ENCODE peak calls at places on chromosomes 16 and 17, in seven cellular contexts. P is stomach, T is uterus, M is fibroblast of lung, Y is keratinocyte, V is HL-60, S is neural progenitor cell. A is an unnamed sample.

GRCh38 chr16:50830698-50831097 is 88.8 kb downstream of the CYLD start:
- DNase-seq in Y (no peak), S (no peak), P (no peak), T (no peak), V (no peak), M (no peak), A (peak)

GRCh38 chr17:58176200-58176599 is 9.4 kb downstream of the OR4D2 start:
- DNase-seq in S (peak), P (no peak), Y (no peak), V (no peak), M (peak), T (no peak), A (no peak)

GRCh38 chr16:68496689-68497088 is 42.4 kb upstream of the ZFP90 start:
- DNase-seq in S (no peak), T (no peak), Y (no peak), V (no peak), P (no peak), M (no peak), A (no peak)

GRCh38 chr17:45332989-45333701 is 16.3 kb upstream of the MAP3K14 start:
- DNase-seq in M (no peak), V (peak), S (no peak), T (no peak), P (no peak), Y (no peak), A (peak)

GRCh38 chr17:80365001-80365965 is 49.7 kb upstream of the ENDOV start:
- DNase-seq in T (no peak), P (no peak), Y (no peak), S (no peak), V (no peak), M (no peak), A (no peak)

GRCh38 chr16:56075732-56076131 is 115.6 kb upstream of the GNAO1 start:
- DNase-seq in P (no peak), V (no peak), T (no peak), S (no peak), M (no peak), Y (no peak), A (no peak)

GRCh38 chr17:1532836-1533602 is 16.6 kb upstream of the INPP5K start:
- DNase-seq in Y (no peak), S (peak), T (no peak), V (no peak), M (peak), P (no peak), A (no peak)

GRCh38 chr16:71423865-71424264 is 18.0 kb downstream of the TLE7 start:
- DNase-seq in T (no peak), V (no peak), Y (no peak), S (no peak), P (no peak), M (no peak), A (no peak)

GRCh38 chr17:17855976-17856375 is 19.2 kb upstream of the SREBF1 start:
- DNase-seq in Y (no peak), V (no peak), M (no peak), S (no peak), T (no peak), P (no peak), A (no peak)

GRCh38 chr17:52134641-52135040 is 23.9 kb downstream of the CA10 start:
- DNase-seq in V (no peak), M (no peak), T (no peak), P (no peak), Y (no peak), S (no peak), A (no peak)

GRCh38 chr17:7258731-7259554 is 3.3 kb downstream of the CLDN7 start:
- DNase-seq in P (no peak), Y (no peak), T (no peak), S (no peak), V (no peak), M (peak), A (no peak)

GRCh38 chr16:17331071-17331521 is 139.7 kb downstream of the XYLT1 start:
- DNase-seq in P (no peak), V (no peak), T (peak), S (no peak), Y (no peak), M (peak), A (peak)

GRCh38 chr16:59188029-59188428 is 453.9 kb upstream of the GOT2 start:
- DNase-seq in Y (no peak), M (no peak), S (no peak), P (no peak), T (no peak), V (no peak), A (no peak)

GRCh38 chr16:85029413-85029794 is 1.8 kb downstream of the KIAA0513 start:
- DNase-seq in P (no peak), T (peak), V (no peak), Y (no peak), S (no peak), M (peak), A (no peak)

GRCh38 chr16:46748775-46749705 is 896 bp upstream of the MYLK3 start:
- DNase-seq in P (no peak), V (no peak), S (no peak), T (no peak), M (no peak), Y (no peak), A (peak)

GRCh38 chr17:66739553-66739952 is 95.4 kb upstream of the CACNG5 start:
- DNase-seq in Y (no peak), S (no peak), V (no peak), T (no peak), M (no peak), P (no peak), A (no peak)

GRCh38 chr16:11586856-11587642 is at the start of gene LITAF:
- DNase-seq in V (no peak), T (peak), Y (no peak), S (peak), P (peak), M (peak), A (peak)

GRCh38 chr17:68963958-68964357 is 8.8 kb upstream of the ABCA8 start:
- DNase-seq in S (no peak), V (no peak), M (no peak), P (no peak), T (no peak), Y (no peak), A (no peak)

DNA sequence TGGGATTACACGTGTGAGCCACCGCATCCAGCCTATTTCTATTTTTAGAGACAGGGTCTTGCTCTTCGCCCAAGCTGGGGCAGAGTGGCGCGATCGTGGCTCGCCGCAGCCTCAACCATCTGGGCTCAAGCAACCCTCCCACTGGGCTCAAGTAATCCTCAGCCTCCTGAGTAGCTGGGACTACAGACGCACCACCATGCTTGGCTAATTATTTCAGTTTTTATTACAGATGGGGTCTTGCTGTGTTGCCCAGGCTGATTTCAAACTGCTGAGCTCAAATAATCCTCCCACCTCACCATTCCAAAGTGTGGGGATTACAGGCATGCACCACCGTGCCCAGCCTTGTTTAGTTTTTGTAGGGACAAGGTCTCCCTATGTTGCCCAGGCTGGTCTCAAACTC is 53.8 kb downstream of the CCDC57 start:
- DNase-seq in M (no peak), Y (no peak), V (no peak), S (no peak), T (no peak), P (no peak), A (no peak)
- H3K4me3 ChIP-seq in M (no peak), Y (no peak), V (no peak), S (no peak), T (no peak), P (no peak), A (no peak)

GRCh38 chr16:23952128-23953041 is 116.6 kb downstream of the PRKCB start:
- DNase-seq in S (peak), M (no peak), T (no peak), P (no peak), V (peak), Y (no peak), A (peak)
- H3K27ac ChIP-seq in S (peak), M (no peak), T (no peak), P (no peak), V (peak), Y (no peak), A (no peak)

GRCh38 chr17:77035526-77035925 is 105.2 kb upstream of the SEC14L1 start:
- DNase-seq in M (no peak), V (no peak), P (no peak), T (no peak), Y (no peak), S (no peak), A (no peak)

GRCh38 chr17:77037943-77038342 is 102.8 kb upstream of the SEC14L1 start:
- DNase-seq in Y (no peak), S (no peak), M (no peak), P (no peak), V (no peak), T (no peak), A (no peak)

GRCh38 chr17:77034677-77035424 is 105.9 kb upstream of the SEC14L1 start:
- DNase-seq in P (no peak), M (no peak), T (no peak), S (no peak), Y (no peak), V (no peak), A (no peak)

GRCh38 chr17:77036136-77036840 is 104.5 kb upstream of the SEC14L1 start:
- DNase-seq in P (no peak), Y (no peak), T (no peak), S (no peak), M (no peak), V (no peak), A (no peak)

GRCh38 chr17:77036841-77037381 is 103.9 kb upstream of the SEC14L1 start:
- DNase-seq in T (no peak), V (no peak), Y (no peak), P (peak), M (no peak), S (no peak), A (no peak)
- TF ChIP-seq CTCF in T (no peak), V (no peak), Y (peak), P (no peak), M (no peak), S (no peak), A (no peak)

DNA sequence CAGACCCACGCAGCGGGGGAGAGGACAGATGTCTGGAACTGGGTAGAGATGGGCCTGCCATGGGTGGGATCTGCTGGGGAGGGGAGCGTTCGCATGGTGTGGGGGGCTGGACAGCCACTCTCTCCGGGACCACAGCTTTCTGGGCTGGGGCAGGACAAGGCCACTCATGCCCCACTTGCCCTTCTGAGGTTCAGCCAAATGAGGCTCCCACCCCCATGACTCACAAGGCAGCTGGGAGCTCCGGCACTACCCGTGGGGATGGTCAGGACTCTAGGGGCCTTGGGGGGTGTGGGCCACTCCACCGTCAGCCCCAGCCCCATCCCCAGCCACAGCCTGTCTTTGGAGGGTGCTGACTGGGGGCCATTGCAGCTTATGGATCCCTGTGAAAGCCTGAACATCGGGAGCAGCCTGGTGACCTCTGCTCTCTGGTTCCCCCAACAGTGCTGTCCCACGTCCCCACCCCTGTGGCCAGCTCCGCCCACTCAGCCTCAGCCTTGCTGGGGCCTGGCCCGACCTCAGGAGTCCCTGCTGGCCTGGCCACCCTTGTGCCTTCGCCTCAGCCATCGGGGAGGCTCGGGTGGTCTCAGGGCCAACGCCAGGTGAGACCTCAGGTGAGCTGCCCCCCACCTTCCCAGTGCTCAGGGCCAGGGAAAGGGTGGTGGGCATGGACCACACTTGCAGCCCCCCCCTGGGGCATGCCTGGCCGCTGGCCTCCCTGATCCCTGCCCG is 4.7 kb upstream of the CDH15 start:
- DNase-seq in P (no peak), Y (no peak), M (no peak), T (no peak), S (no peak), V (no peak), A (no peak)
- H3K4me3 ChIP-seq in P (no peak), Y (no peak), M (no peak), T (no peak), S (no peak), V (no peak), A (peak)

GRCh38 chr16:49581630-49582298 is 208.2 kb downstream of the C16orf78 start:
- DNase-seq in S (no peak), V (no peak), M (no peak), P (no peak), T (no peak), Y (no peak), A (no peak)

GRCh38 chr16:49576941-49577340 is 203.3 kb downstream of the C16orf78 start:
- DNase-seq in M (no peak), V (no peak), P (no peak), S (no peak), T (no peak), Y (no peak), A (no peak)

GRCh38 chr16:49585143-49585542 is 211.5 kb downstream of the C16orf78 start:
- DNase-seq in T (no peak), M (no peak), Y (no peak), S (no peak), V (no peak), P (no peak), A (no peak)

GRCh38 chr16:49578435-49579024 is 204.9 kb downstream of the C16orf78 start:
- DNase-seq in Y (no peak), T (no peak), S (no peak), V (no peak), M (no peak), P (no peak), A (no peak)

GRCh38 chr16:49580751-49581303 is 207.2 kb downstream of the C16orf78 start:
- DNase-seq in P (no peak), V (no peak), T (no peak), S (no peak), Y (no peak), M (no peak), A (no peak)
- H3K27ac ChIP-seq in P (no peak), V (no peak), T (no peak), S (no peak), Y (no peak), M (no peak), A (peak)

DNA sequence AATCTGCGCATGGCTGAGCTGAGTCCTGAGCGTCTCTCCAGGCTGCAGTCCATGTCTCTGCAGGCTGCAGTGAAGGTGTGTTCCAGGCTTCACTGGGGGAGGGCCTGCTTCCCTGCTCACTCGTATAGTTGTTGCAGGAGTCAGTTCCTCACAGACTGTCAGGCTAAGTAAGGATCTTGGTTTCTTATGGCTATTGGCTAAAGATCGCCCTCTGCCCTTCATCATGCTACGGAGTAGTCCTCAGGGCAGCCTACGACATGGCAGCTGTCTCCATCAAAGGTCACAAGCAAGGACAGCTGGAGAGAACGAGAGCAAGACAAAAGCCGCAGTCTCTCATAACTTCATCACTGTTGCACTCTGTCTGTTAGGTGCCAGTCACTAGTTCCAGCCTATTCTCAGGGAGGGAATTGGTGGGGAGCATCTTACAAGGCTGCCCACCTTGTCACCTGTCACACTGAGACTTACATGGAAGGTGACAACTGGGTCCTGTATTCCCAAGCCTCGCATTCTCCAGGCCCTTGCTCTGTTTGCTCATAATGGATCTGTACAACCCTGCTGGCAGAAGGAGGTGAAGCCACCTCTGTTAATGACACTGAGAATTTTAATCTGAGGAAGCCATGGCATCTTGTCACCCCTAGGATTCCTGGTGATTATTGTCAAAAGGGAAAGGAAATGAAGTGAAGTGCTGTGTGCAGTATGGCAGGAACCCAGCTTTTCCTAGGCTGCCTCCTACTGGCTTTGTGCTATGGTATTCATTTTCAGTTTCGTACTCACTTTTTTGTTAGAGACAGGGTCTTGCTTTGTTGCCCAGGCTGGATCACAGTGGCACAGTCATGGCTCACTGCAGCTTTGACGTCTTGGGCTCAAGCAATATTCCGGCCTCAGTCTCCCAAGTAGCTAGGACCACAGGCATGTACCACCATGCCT is 43.4 kb downstream of the MFSD11 start:
- DNase-seq in M (no peak), S (no peak), P (no peak), Y (no peak), V (no peak), T (no peak), A (no peak)
- TF ChIP-seq CTCF in M (no peak), S (no peak), P (no peak), Y (no peak), V (no peak), T (no peak), A (no peak)

DNA sequence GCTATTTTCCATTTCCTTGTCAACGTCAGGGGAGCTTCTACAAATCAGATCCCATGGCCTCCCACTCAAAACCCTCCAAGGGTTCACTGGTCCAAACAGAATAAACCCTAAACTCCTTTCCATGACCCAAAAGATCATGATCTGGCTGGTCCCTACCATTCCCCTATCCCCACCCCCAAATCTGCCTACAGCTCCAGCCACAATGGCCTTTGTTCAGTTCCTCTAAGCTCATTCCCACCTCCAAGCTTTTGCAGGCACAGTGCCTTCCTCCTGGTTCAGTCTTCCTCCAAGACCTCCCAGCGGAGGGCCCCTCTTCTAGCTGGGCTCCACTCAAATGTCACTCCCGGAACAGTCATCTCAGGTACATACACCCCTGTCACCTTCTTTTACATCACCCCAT is 2.0 kb downstream of the GPRC5B start:
- DNase-seq in Y (no peak), S (peak), V (no peak), P (no peak), T (no peak), M (no peak), A (no peak)
- H3K4me3 ChIP-seq in Y (no peak), S (peak), V (no peak), P (peak), T (peak), M (no peak), A (peak)

DNA sequence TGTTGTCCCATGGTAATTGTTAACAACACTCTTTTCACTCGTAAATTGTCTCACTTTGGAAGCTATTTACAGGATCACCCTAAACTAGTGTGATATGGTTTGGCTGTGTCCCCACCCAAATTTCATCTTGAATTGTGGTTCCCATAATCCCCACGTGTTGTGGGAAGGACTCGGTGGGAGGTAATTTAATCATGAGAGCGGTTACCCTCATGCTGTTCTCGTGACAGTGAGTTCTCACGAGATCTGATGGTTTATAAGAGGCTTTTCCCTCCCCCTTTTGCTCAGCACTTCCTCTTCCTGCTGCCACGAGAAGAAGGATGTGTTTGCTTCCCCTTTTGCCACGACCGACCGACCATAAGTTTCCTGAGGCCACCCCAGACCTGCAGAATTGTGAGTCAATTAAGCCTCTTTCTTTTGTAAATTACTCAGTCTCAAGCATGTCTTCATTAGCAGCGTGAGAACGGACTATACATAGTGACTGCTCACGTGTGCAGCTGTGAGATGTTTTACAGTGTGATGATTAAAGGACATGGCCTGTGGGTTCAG is 34.4 kb downstream of the DNAH3 start:
- DNase-seq in Y (no peak), T (no peak), P (no peak), V (peak), M (peak), S (no peak), A (no peak)
- H3K27ac ChIP-seq in Y (no peak), T (no peak), P (no peak), V (peak), M (no peak), S (no peak), A (no peak)

GRCh38 chr17:75697651-75698291 is 23.5 kb upstream of the ITGB4 start:
- DNase-seq in P (peak), Y (no peak), S (no peak), V (no peak), T (no peak), M (no peak), A (no peak)
- TF ChIP-seq CTCF in P (no peak), Y (no peak), S (no peak), V (no peak), T (no peak), M (no peak), A (no peak)